ENCODE peak calls at places on chromosomes 3 and 15, in ten cellular contexts. One of them, this sample, is unnamed.

GRCh38 chr3:184003187-184003967 is 14.3 kb downstream of the ABCC5 start:
- DNase-seq in HepG2: no peak
- DNase-seq in sigmoid colon: no peak
- DNase-seq in ovary: no peak
- DNase-seq in Peyer's patch: no peak
- DNase-seq in A549: no peak
- DNase-seq in body of pancreas: no peak
- DNase-seq in gastrocnemius medialis: no peak
- DNase-seq in heart left ventricle: no peak
- DNase-seq in endothelial cell of umbilical vein: peak
- DNase-seq in this sample: no peak

GRCh38 chr15:44207643-44208042 is 12.6 kb upstream of the FRMD5 start:
- DNase-seq in A549: no peak
- DNase-seq in heart left ventricle: no peak
- DNase-seq in sigmoid colon: no peak
- DNase-seq in body of pancreas: no peak
- DNase-seq in endothelial cell of umbilical vein: peak
- DNase-seq in Peyer's patch: no peak
- DNase-seq in gastrocnemius medialis: no peak
- DNase-seq in HepG2: no peak
- DNase-seq in ovary: no peak
- DNase-seq in this sample: peak

GRCh38 chr3:187368765-187369450 is 723 bp downstream of the RTP4 start:
- DNase-seq in gastrocnemius medialis: no peak
- DNase-seq in endothelial cell of umbilical vein: no peak
- DNase-seq in sigmoid colon: no peak
- DNase-seq in body of pancreas: no peak
- DNase-seq in Peyer's patch: no peak
- DNase-seq in heart left ventricle: no peak
- DNase-seq in A549: no peak
- DNase-seq in ovary: no peak
- DNase-seq in HepG2: no peak
- DNase-seq in this sample: no peak

GRCh38 chr15:92011611-92012367 is 158.3 kb downstream of the SLCO3A1 start:
- DNase-seq in sigmoid colon: no peak
- DNase-seq in heart left ventricle: peak
- DNase-seq in Peyer's patch: no peak
- DNase-seq in HepG2: no peak
- DNase-seq in ovary: no peak
- DNase-seq in endothelial cell of umbilical vein: no peak
- DNase-seq in body of pancreas: no peak
- DNase-seq in A549: no peak
- DNase-seq in gastrocnemius medialis: no peak
- DNase-seq in this sample: peak

GRCh38 chr3:90062018-90062417 is 954.6 kb downstream of the EPHA3 start:
- DNase-seq in ovary: no peak
- DNase-seq in gastrocnemius medialis: no peak
- DNase-seq in sigmoid colon: no peak
- DNase-seq in endothelial cell of umbilical vein: no peak
- DNase-seq in body of pancreas: no peak
- DNase-seq in HepG2: no peak
- DNase-seq in Peyer's patch: no peak
- DNase-seq in A549: no peak
- DNase-seq in heart left ventricle: no peak
- DNase-seq in this sample: no peak

GRCh38 chr3:72523409-72524172 is 324.7 kb downstream of the SHQ1 start:
- DNase-seq in HepG2: no peak
- DNase-seq in gastrocnemius medialis: peak
- DNase-seq in sigmoid colon: peak
- DNase-seq in endothelial cell of umbilical vein: no peak
- DNase-seq in A549: no peak
- DNase-seq in body of pancreas: no peak
- DNase-seq in Peyer's patch: peak
- DNase-seq in heart left ventricle: peak
- DNase-seq in ovary: no peak
- DNase-seq in this sample: no peak

GRCh38 chr15:74621936-74622335 is 6.3 kb downstream of the CLK3 start:
- DNase-seq in HepG2: no peak
- DNase-seq in body of pancreas: no peak
- DNase-seq in A549: no peak
- DNase-seq in ovary: no peak
- DNase-seq in sigmoid colon: no peak
- DNase-seq in gastrocnemius medialis: no peak
- DNase-seq in endothelial cell of umbilical vein: no peak
- DNase-seq in heart left ventricle: no peak
- DNase-seq in Peyer's patch: no peak
- DNase-seq in this sample: no peak

GRCh38 chr3:49171119-49171774 is at the start of gene KLHDC8B:
- DNase-seq in Peyer's patch: peak
- DNase-seq in HepG2: peak
- DNase-seq in heart left ventricle: peak
- DNase-seq in gastrocnemius medialis: peak
- DNase-seq in endothelial cell of umbilical vein: peak
- DNase-seq in body of pancreas: peak
- DNase-seq in sigmoid colon: peak
- DNase-seq in ovary: peak
- DNase-seq in A549: peak
- DNase-seq in this sample: peak

GRCh38 chr3:32229565-32229964 is 8.9 kb upstream of the CMTM8 start:
- DNase-seq in body of pancreas: no peak
- DNase-seq in heart left ventricle: no peak
- DNase-seq in ovary: no peak
- DNase-seq in sigmoid colon: no peak
- DNase-seq in A549: no peak
- DNase-seq in endothelial cell of umbilical vein: no peak
- DNase-seq in gastrocnemius medialis: no peak
- DNase-seq in Peyer's patch: no peak
- DNase-seq in HepG2: no peak
- DNase-seq in this sample: no peak

GRCh38 chr15:31473384-31474058 is 146.9 kb downstream of the KLF13 start:
- DNase-seq in ovary: peak
- DNase-seq in gastrocnemius medialis: no peak
- DNase-seq in sigmoid colon: no peak
- DNase-seq in Peyer's patch: peak
- DNase-seq in endothelial cell of umbilical vein: peak
- DNase-seq in HepG2: no peak
- DNase-seq in A549: no peak
- DNase-seq in body of pancreas: peak
- DNase-seq in heart left ventricle: no peak
- DNase-seq in this sample: no peak

GRCh38 chr15:31474059-31474868 is 147.6 kb downstream of the KLF13 start:
- DNase-seq in HepG2: no peak
- DNase-seq in body of pancreas: no peak
- DNase-seq in Peyer's patch: peak
- DNase-seq in A549: no peak
- DNase-seq in endothelial cell of umbilical vein: no peak
- DNase-seq in ovary: peak
- DNase-seq in heart left ventricle: no peak
- DNase-seq in gastrocnemius medialis: no peak
- DNase-seq in sigmoid colon: no peak
- DNase-seq in this sample: no peak

GRCh38 chr15:31471731-31472430 is 145.2 kb downstream of the KLF13 start:
- DNase-seq in body of pancreas: no peak
- DNase-seq in A549: no peak
- DNase-seq in HepG2: no peak
- DNase-seq in sigmoid colon: no peak
- DNase-seq in endothelial cell of umbilical vein: no peak
- DNase-seq in gastrocnemius medialis: no peak
- DNase-seq in ovary: peak
- DNase-seq in Peyer's patch: no peak
- DNase-seq in heart left ventricle: no peak
- DNase-seq in this sample: peak

GRCh38 chr15:31470756-31471155 is 144.1 kb downstream of the KLF13 start:
- DNase-seq in heart left ventricle: no peak
- DNase-seq in HepG2: no peak
- DNase-seq in A549: no peak
- DNase-seq in sigmoid colon: no peak
- DNase-seq in Peyer's patch: no peak
- DNase-seq in ovary: peak
- DNase-seq in body of pancreas: no peak
- DNase-seq in gastrocnemius medialis: no peak
- DNase-seq in endothelial cell of umbilical vein: no peak
- DNase-seq in this sample: no peak

DNA sequence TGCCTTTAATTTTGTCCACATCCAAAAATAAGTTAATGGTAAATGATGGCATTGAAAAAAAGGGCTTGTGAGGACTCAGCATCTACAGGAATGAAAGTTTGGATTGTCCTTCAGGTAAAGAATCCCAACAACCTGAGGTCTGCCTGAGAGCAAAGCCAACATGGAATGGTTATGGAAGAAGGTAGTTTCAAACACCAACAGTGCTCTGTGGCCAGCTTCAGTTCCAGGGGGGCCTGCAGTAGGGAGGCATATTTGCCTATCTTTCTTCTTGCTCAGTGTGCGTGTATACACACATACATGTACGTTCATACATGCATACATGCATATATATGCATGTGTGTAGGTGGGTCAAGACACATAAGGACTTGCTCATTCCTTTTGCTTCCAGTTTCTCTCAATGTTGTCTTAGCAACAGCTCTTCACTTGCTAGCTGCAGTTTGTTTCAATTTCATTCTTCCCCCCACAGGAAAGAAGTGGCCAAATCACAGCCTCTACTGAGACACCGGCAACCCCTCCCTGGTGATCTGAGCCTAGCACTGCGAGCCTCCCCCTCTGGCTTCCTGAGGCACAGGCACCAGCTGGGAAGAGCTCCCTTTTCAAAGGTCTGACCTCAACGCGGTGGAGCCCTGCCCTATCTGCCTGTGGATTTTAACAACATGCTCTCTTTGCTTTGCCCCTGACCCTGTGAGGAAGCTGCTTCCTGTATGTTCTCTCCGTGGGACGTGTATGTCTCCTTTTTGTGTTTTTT is 146.2 kb downstream of the KLF13 start:
- DNase-seq in sigmoid colon: no peak
- DNase-seq in heart left ventricle: no peak
- DNase-seq in endothelial cell of umbilical vein: peak
- DNase-seq in ovary: peak
- DNase-seq in A549: no peak
- DNase-seq in gastrocnemius medialis: no peak
- DNase-seq in body of pancreas: no peak
- DNase-seq in Peyer's patch: peak
- DNase-seq in HepG2: no peak
- DNase-seq in this sample: no peak
- TF ChIP-seq POLR2A in sigmoid colon: no peak
- TF ChIP-seq POLR2A in heart left ventricle: no peak
- TF ChIP-seq POLR2A in endothelial cell of umbilical vein: no peak
- TF ChIP-seq POLR2A in ovary: no peak
- TF ChIP-seq POLR2A in A549: no peak
- TF ChIP-seq POLR2A in gastrocnemius medialis: no peak
- TF ChIP-seq POLR2A in body of pancreas: no peak
- TF ChIP-seq POLR2A in Peyer's patch: no peak
- TF ChIP-seq POLR2A in HepG2: no peak
- TF ChIP-seq POLR2A in this sample: no peak

DNA sequence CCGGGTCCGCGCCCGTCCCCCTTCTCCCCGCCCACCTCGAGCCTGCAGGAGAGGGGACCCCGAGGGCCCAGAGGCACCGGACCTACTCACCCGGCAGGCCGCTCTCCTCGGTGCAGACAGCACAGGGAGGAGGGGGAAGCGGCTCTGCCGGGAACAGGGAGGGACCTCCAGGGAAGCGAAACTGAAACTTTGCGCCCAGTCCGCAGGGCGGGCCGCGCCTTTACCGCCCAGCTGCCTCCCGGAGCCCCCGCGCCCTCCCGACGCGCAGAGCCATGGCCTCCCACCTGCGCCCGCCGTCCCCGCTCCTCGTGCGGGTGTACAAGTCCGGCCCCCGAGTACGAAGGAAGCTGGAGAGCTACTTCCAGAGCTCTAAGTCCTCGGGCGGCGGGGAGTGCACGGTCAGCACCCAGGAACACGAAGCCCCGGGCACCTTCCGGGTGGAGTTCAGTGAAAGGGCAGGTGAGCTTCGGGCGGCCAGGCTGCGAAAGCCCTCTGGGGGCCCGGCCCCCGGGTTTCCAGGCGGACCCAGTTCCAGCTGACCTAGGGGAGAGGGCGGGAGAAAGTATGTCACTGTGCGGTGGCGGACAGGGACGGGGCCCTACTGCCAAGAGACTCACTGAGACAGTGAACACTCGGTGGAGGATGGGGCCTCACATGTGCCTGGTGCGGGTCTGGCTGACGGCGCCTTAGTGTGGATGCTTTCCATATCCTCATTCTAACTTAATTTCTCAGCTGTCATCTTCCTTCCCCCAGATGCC is at the start of the genes DTX3L and PARP9:
- DNase-seq in Peyer's patch: peak
- DNase-seq in HepG2: peak
- DNase-seq in sigmoid colon: peak
- DNase-seq in heart left ventricle: peak
- DNase-seq in A549: peak
- DNase-seq in gastrocnemius medialis: peak
- DNase-seq in endothelial cell of umbilical vein: peak
- DNase-seq in body of pancreas: peak
- DNase-seq in ovary: peak
- DNase-seq in this sample: peak
- TF ChIP-seq POLR2A in Peyer's patch: peak
- TF ChIP-seq POLR2A in HepG2: peak
- TF ChIP-seq POLR2A in sigmoid colon: peak
- TF ChIP-seq POLR2A in heart left ventricle: peak
- TF ChIP-seq POLR2A in A549: peak
- TF ChIP-seq POLR2A in gastrocnemius medialis: peak
- TF ChIP-seq POLR2A in endothelial cell of umbilical vein: peak
- TF ChIP-seq POLR2A in body of pancreas: peak
- TF ChIP-seq POLR2A in ovary: peak
- TF ChIP-seq POLR2A in this sample: peak

GRCh38 chr3:87148020-87148419 is 79.1 kb upstream of the CHMP2B start:
- DNase-seq in endothelial cell of umbilical vein: no peak
- DNase-seq in gastrocnemius medialis: no peak
- DNase-seq in sigmoid colon: no peak
- DNase-seq in body of pancreas: no peak
- DNase-seq in ovary: no peak
- DNase-seq in Peyer's patch: no peak
- DNase-seq in A549: no peak
- DNase-seq in heart left ventricle: no peak
- DNase-seq in HepG2: peak
- DNase-seq in this sample: no peak

GRCh38 chr3:87145553-87145952 is 81.6 kb upstream of the CHMP2B start:
- DNase-seq in heart left ventricle: no peak
- DNase-seq in HepG2: peak
- DNase-seq in gastrocnemius medialis: no peak
- DNase-seq in A549: peak
- DNase-seq in ovary: no peak
- DNase-seq in sigmoid colon: no peak
- DNase-seq in endothelial cell of umbilical vein: no peak
- DNase-seq in Peyer's patch: no peak
- DNase-seq in body of pancreas: peak
- DNase-seq in this sample: no peak

GRCh38 chr3:87147562-87147961 is 79.5 kb upstream of the CHMP2B start:
- DNase-seq in gastrocnemius medialis: no peak
- DNase-seq in Peyer's patch: no peak
- DNase-seq in heart left ventricle: no peak
- DNase-seq in sigmoid colon: no peak
- DNase-seq in body of pancreas: no peak
- DNase-seq in ovary: no peak
- DNase-seq in endothelial cell of umbilical vein: no peak
- DNase-seq in HepG2: no peak
- DNase-seq in A549: no peak
- DNase-seq in this sample: no peak
- TF ChIP-seq POLR2A in gastrocnemius medialis: no peak
- TF ChIP-seq POLR2A in Peyer's patch: no peak
- TF ChIP-seq POLR2A in heart left ventricle: no peak
- TF ChIP-seq POLR2A in sigmoid colon: no peak
- TF ChIP-seq POLR2A in body of pancreas: no peak
- TF ChIP-seq POLR2A in ovary: no peak
- TF ChIP-seq POLR2A in endothelial cell of umbilical vein: no peak
- TF ChIP-seq POLR2A in HepG2: no peak
- TF ChIP-seq POLR2A in A549: no peak
- TF ChIP-seq POLR2A in this sample: no peak

GRCh38 chr3:190058486-190059241 is 62.0 kb downstream of the P3H2 start:
- DNase-seq in A549: no peak
- DNase-seq in ovary: no peak
- DNase-seq in sigmoid colon: no peak
- DNase-seq in HepG2: no peak
- DNase-seq in gastrocnemius medialis: no peak
- DNase-seq in body of pancreas: no peak
- DNase-seq in endothelial cell of umbilical vein: peak
- DNase-seq in heart left ventricle: no peak
- DNase-seq in Peyer's patch: no peak
- DNase-seq in this sample: no peak
- TF ChIP-seq POLR2A in A549: no peak
- TF ChIP-seq POLR2A in ovary: no peak
- TF ChIP-seq POLR2A in sigmoid colon: no peak
- TF ChIP-seq POLR2A in HepG2: no peak
- TF ChIP-seq POLR2A in gastrocnemius medialis: no peak
- TF ChIP-seq POLR2A in body of pancreas: no peak
- TF ChIP-seq POLR2A in endothelial cell of umbilical vein: no peak
- TF ChIP-seq POLR2A in heart left ventricle: no peak
- TF ChIP-seq POLR2A in Peyer's patch: no peak
- TF ChIP-seq POLR2A in this sample: no peak